ENCODE peak calls at places on chromosomes 12 and 14, in ten cellular contexts. H, U, F, Z, M, X, E, J, L and C are unnamed samples.

GRCh38 chr14:53793790-53794560 is 162.7 kb downstream of the BMP4 start:
- DNase-seq in H (peak; percentile 55), U (peak; percentile 43), F (no peak), Z (no peak), M (peak; percentile 41), X (no peak), E (no peak), J (no peak), L (no peak), C (no peak)

GRCh38 chr12:107461222-107461980 is 224.2 kb upstream of the PWP1 start:
- DNase-seq in H (peak; percentile 91), U (peak; percentile 91), F (no peak), Z (peak; percentile 76), M (peak; percentile 57), X (peak; percentile 94), E (no peak), J (no peak), L (no peak), C (no peak)

GRCh38 chr14:53925201-53925766 is 31.3 kb downstream of the BMP4 start:
- DNase-seq in H (no peak), U (no peak), F (no peak), Z (peak; percentile 64), M (no peak), X (peak; percentile 40), E (no peak), J (no peak), L (no peak), C (no peak)

GRCh38 chr12:109286652-109287051 is 22.4 kb downstream of the FOXN4 start:
- DNase-seq in H (no peak), U (no peak), F (no peak), Z (no peak), M (no peak), X (no peak), E (no peak), J (no peak), L (no peak), C (no peak)

GRCh38 chr12:56629459-56630179 is 507 bp downstream of the BAZ2A start:
- DNase-seq in H (peak; percentile 18), U (peak; percentile 23), F (no peak), Z (no peak), M (no peak), X (no peak), E (peak; percentile 61), J (no peak), L (no peak), C (peak; percentile 48)

GRCh38 chr12:66746489-66747201 is 67.8 kb upstream of the GRIP1 start:
- DNase-seq in H (no peak), U (no peak), F (no peak), Z (no peak), M (no peak), X (no peak), E (no peak), J (no peak), L (no peak), C (no peak)

GRCh38 chr12:9347328-9348127 is 139.3 kb upstream of the PZP start:
- DNase-seq in H (no peak), U (peak; percentile 77), F (no peak), Z (peak; percentile 52), M (peak; percentile 23), X (peak; percentile 52), E (no peak), J (no peak), L (no peak), C (no peak)

GRCh38 chr12:69966409-69966808 is 141.4 kb downstream of the MYRFL start:
- DNase-seq in H (peak; percentile 95), U (peak; percentile 70), F (no peak), Z (peak; percentile 79), M (peak; percentile 72), X (peak; percentile 94), E (no peak), J (no peak), L (peak; percentile 65), C (no peak)

GRCh38 chr14:64671591-64671990 is 32.6 kb upstream of the PLEKHG3 start:
- DNase-seq in H (peak; percentile 78), U (peak; percentile 51), F (no peak), Z (peak; percentile 78), M (peak; percentile 83), X (peak; percentile 73), E (peak; percentile 84), J (no peak), L (no peak), C (peak; percentile 54)

DNA sequence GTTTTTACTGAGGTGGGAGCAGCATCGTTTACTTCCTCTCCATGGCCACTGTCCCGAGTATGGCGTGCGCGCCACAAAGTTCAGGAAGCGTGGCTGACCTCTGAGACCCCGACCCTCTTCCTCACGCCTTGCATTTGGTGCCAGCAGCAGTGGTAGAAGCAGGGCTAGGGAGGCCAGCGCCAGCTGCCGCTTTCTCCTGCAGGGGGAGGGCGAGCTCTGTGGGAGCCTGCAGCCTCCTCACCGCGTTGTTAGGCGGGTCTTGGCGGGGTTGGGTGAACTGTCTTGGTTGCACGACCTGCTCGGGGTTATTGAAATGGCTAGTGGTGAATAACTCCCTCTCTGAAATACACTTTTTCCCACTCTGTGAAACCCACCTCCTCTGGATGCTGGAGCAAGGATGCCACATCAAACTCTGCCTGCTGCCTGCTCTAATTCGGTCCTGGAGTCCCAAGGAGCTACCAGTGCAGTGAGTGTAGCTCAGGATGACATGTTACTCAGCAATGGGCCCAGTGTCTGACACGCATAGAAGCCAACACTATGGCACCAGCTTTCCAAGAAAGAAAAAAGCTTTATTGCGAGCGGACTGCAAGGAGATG is 22.3 kb upstream of the TDRD9 start:
- DNase-seq in H (no peak), U (no peak), F (peak; percentile 61), Z (no peak), M (no peak), X (no peak), E (peak; percentile 28), J (no peak), L (no peak), C (no peak)
- TF ChIP-seq CTCF in H (no peak), U (peak; percentile 21), F (no peak), Z (no peak), M (peak; percentile 24), X (no peak), E (peak; percentile 22), J (no peak), L (peak; percentile 12), C (peak; percentile 24)

GRCh38 chr12:98893126-98893525 is 248.0 kb downstream of the APAF1 start:
- DNase-seq in H (no peak), U (no peak), F (no peak), Z (no peak), M (no peak), X (no peak), E (no peak), J (no peak), L (no peak), C (no peak)

GRCh38 chr12:98894412-98895085 is 249.5 kb downstream of the APAF1 start:
- DNase-seq in H (no peak), U (no peak), F (peak; percentile 49), Z (no peak), M (no peak), X (no peak), E (no peak), J (no peak), L (no peak), C (no peak)

GRCh38 chr12:98893601-98894411 is 248.7 kb downstream of the APAF1 start:
- DNase-seq in H (no peak), U (no peak), F (no peak), Z (no peak), M (no peak), X (no peak), E (no peak), J (no peak), L (no peak), C (no peak)

GRCh38 chr12:98896938-98897337 is 251.8 kb downstream of the APAF1 start:
- DNase-seq in H (no peak), U (peak; percentile 27), F (peak; percentile 38), Z (no peak), M (peak; percentile 18), X (peak; percentile 9), E (peak; percentile 40), J (no peak), L (no peak), C (peak; percentile 4)

DNA sequence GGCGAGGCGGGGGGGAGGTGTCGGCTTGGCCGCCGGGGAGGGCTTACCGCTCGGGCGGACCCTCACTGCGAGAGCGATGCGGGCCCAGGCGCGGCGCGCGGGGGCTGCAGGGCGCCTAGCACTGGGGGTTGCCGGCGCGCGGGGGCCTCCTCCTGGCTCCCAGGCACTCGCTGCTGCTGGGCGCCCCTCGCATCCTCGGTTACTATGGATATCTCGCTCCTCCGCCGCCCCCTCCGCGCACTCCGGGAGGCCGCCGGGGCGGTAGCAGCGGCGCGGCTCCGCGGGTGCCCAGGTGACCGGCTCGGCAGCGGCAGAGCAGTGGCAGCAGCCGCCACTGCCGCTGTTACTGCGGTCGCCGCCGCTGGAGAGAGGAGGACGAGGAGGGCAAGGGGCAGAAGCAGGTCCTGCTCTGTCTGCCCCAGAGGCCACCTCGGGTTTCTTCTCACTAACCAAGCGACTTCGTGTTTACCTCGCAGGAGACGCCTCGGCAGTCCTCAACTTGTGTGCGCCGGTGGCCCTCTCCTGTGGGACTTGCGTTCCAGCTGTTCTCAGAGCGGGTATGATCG is 250.1 kb downstream of the APAF1 start:
- DNase-seq in H (no peak), U (no peak), F (peak; percentile 48), Z (no peak), M (no peak), X (no peak), E (no peak), J (no peak), L (no peak), C (no peak)
- TF ChIP-seq CTCF in H (no peak), U (no peak), F (no peak), Z (no peak), M (no peak), X (no peak), E (no peak), J (no peak), L (no peak), C (no peak)

DNA sequence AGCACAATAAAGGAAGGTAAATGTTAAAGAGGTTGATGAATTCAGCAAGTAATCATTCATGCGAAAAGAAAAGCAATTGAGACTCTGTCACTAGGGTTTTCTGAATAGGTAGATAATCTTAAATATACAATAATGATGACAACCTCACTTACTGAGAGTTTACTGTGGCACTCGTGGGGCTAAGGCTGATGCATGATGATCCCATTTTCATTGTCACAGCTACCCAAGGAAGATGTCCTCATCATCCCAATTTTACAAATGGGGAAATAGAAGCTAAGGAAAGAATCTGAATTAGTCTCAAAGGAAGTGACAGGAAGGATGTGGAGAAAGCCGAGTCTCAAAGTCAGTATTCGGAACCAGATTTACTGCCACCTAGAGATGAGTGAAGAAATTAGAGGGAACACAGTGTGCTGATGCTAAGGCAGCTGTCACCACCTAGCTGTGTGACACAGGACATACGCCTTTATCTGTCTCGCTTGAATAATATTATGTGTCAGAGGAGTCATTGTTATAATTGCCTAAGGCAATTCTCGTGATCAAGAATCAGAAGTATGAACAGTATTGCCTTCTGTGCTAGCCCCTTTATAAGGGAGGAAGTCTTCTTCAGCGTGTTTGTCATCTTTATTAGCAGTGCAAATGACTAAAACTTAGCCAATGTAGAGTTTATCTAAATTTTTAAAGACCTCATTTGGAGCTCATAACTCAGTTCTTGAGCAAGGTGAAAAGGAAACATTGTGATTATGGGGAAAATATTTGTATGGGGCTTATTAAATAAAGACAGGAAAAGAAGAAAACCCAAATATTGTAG is 63.2 kb downstream of the ERGIC2 start:
- DNase-seq in H (peak; percentile 96), U (peak; percentile 40), F (peak; percentile 18), Z (peak; percentile 42), M (peak; percentile 62), X (peak; percentile 76), E (peak; percentile 92), J (no peak), L (peak; percentile 60), C (peak; percentile 77)
- TF ChIP-seq CTCF in H (peak; percentile 100), U (peak; percentile 42), F (peak; percentile 34), Z (peak; percentile 57), M (peak; percentile 56), X (peak; percentile 66), E (peak; percentile 100), J (peak; percentile 96), L (peak; percentile 69), C (peak; percentile 80)

GRCh38 chr12:76713130-76713529 is 50.8 kb upstream of the ZDHHC17 start:
- DNase-seq in H (no peak), U (no peak), F (peak; percentile 21), Z (no peak), M (peak; percentile 36), X (no peak), E (no peak), J (no peak), L (no peak), C (no peak)
- TF ChIP-seq CTCF in H (no peak), U (no peak), F (no peak), Z (no peak), M (no peak), X (no peak), E (no peak), J (peak; percentile 28), L (no peak), C (no peak)